ENCODE peak calls at places on chromosomes 1 and 21, in four cellular contexts. B is PC-9, D is fibroblast of lung, M is transverse colon. A is an unnamed sample. For H3K4me1 and H3K9me3, the result is how much of the 10 kb centered on the place peaks cover.

GRCh38 chr1:44016081-44016874 is 15.0 kb downstream of the SLC6A9 start:
- DNase-seq in B (no peak), D (no peak), M (no peak), A (no peak)

GRCh38 chr21:46092026-46092764 is 5.7 kb upstream of the COL6A2 start:
- DNase-seq in B (no peak), D (peak), M (peak), A (peak)

GRCh38 chr1:210489491-210489890 is 160.8 kb downstream of the HHAT start:
- DNase-seq in B (no peak), D (no peak), M (no peak), A (no peak)

GRCh38 chr1:243705585-243705984 is 144.5 kb downstream of the AKT3 start:
- DNase-seq in B (no peak), D (no peak), M (no peak), A (no peak)

GRCh38 chr1:109389638-109390341 is 7.9 kb downstream of the SORT1 start:
- DNase-seq in B (no peak), D (no peak), M (no peak), A (no peak)

GRCh38 chr1:214475331-214475730 is 76.1 kb downstream of the PTPN14 start:
- DNase-seq in B (no peak), D (no peak), M (no peak), A (no peak)

GRCh38 chr1:43276673-43277072 is 6.9 kb downstream of the TMEM125 start:
- DNase-seq in B (no peak), D (no peak), M (no peak), A (no peak)

GRCh38 chr1:18578271-18578670 is 52.4 kb upstream of the PAX7 start:
- DNase-seq in B (no peak), D (no peak), M (no peak), A (peak)

GRCh38 chr1:232922475-232922874 is 27.9 kb upstream of the NTPCR start:
- DNase-seq in B (no peak), D (peak), M (no peak), A (no peak)

GRCh38 chr1:1782399-1783221 is 4.3 kb upstream of the NADK start:
- DNase-seq in B (peak), D (peak), M (peak), A (peak)

GRCh38 chr21:42833859-42834729 is 45.2 kb downstream of the WDR4 start:
- DNase-seq in B (no peak), D (no peak), M (no peak), A (no peak)

GRCh38 chr1:228083871-228084278 is 1.4 kb downstream of the ARF1 start:
- DNase-seq in B (no peak), D (peak), M (no peak), A (peak)

GRCh38 chr1:178192686-178193085 is 98.8 kb downstream of the RASAL2 start:
- DNase-seq in B (peak), D (peak), M (peak), A (peak)

GRCh38 chr1:170536924-170537551 is 5.1 kb downstream of the GORAB start:
- DNase-seq in B (no peak), D (no peak), M (no peak), A (no peak)

GRCh38 chr1:41381691-41382530 is 20.7 kb downstream of the FOXO6 start:
- DNase-seq in B (no peak), D (peak), M (peak), A (peak)

GRCh38 chr1:62438163-62438562 is 1.3 kb downstream of the USP1 start:
- DNase-seq in B (no peak), D (peak), M (no peak), A (no peak)

GRCh38 chr1:44305962-44306422 is 49.1 kb downstream of the ERI3 start:
- DNase-seq in B (no peak), D (no peak), M (no peak), A (no peak)

GRCh38 chr1:147598631-147599361 is 57.5 kb downstream of the BCL9 start:
- DNase-seq in B (no peak), D (no peak), M (peak), A (peak)

GRCh38 chr1:161730050-161730564 is 8.8 kb downstream of the FCRLB start:
- DNase-seq in B (peak), D (no peak), M (no peak), A (no peak)

GRCh38 chr1:8423702-8424538 is 106.0 kb downstream of the SLC45A1 start:
- DNase-seq in B (no peak), D (peak), M (peak), A (peak)

GRCh38 chr1:169941982-169942830 is 48.5 kb upstream of the SCYL3 start:
- DNase-seq in B (peak), D (peak), M (no peak), A (no peak)

GRCh38 chr1:85801520-85801919 is 93.3 kb upstream of the ZNHIT6 start:
- DNase-seq in B (no peak), D (peak), M (no peak), A (no peak)

GRCh38 chr1:8378202-8378601 is 60.3 kb downstream of the SLC45A1 start:
- DNase-seq in B (no peak), D (peak), M (no peak), A (no peak)

GRCh38 chr1:228152918-228153258 is 3.2 kb downstream of the GJC2 start:
- DNase-seq in B (no peak), D (no peak), M (no peak), A (peak)

DNA sequence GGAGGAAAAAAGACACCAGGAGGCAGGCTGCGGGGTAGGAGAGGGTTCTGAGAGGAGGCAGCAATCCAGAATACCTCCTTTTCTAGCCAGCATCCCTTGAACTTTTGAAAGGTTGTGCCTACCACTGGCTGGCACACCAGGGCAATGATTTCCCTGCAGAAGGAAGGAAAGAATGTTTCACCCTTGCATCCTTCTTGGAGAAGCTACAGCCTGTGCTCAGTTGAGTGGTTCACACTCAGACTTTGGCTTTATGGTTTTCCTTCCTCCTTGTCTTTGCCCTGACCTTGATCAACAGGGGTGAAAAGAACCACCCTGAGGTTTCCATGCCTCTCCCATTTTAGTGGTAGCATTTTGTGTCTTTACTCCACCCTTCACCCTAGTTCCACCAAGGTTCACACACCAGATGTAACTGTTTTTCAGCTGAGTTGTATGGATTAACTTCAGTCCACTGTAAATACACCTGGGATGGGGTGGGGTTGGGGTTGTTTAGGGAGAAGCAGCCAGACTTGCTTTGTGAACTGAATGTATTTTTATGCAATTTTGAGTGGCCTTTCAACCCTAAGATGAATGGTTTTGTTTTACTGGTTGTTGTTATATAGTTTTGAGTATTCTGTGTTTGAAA is 122.3 kb downstream of the SYT2 start:
- DNase-seq in B (peak), D (no peak), M (no peak), A (no peak)
- H3K4me1 ChIP-seq in B (half or more), D (under half), M (under half), A (under half)

DNA sequence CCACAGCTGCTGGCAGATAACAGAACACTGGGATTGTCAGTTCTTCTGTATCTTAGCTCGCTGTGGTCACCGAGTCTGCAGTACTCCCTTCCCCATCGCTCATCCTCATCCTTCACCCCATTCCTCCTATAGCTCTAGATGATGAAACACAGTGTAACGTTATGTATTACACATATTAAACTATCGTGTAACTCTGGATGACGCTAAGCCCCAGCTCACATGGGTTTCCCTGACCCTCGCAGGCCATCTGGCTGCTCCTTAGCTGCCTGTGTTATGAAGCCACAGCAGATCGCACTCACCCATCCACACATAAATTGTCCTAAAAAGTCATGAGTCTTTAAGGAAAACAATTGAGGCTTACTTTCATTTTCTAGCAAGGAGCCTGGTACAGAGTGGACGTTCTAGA is 24.5 kb upstream of the PCP4 start:
- DNase-seq in B (no peak), D (no peak), M (no peak), A (no peak)
- H3K9me3 ChIP-seq in B (under half), D (under half), M (under half), A (under half)

GRCh38 chr1:27006683-27007082 is 6.0 kb downstream of the TENT5B start:
- DNase-seq in B (no peak), D (no peak), M (no peak), A (no peak)

GRCh38 chr1:27003745-27004470 is 8.7 kb downstream of the TENT5B start:
- DNase-seq in B (no peak), D (no peak), M (no peak), A (no peak)

GRCh38 chr1:27004471-27005165 is 8.0 kb downstream of the TENT5B start:
- DNase-seq in B (no peak), D (peak), M (no peak), A (no peak)

GRCh38 chr1:27005166-27005530 is 7.5 kb downstream of the TENT5B start:
- DNase-seq in B (no peak), D (no peak), M (no peak), A (no peak)

GRCh38 chr1:27005648-27006496 is 6.8 kb downstream of the TENT5B start:
- DNase-seq in B (peak), D (peak), M (no peak), A (no peak)
- H3K4me1 ChIP-seq in B (under half), D (under half), M (under half), A (under half)

GRCh38 chr1:2933431-2934172 is 87.7 kb upstream of the ACTRT2 start:
- DNase-seq in B (no peak), D (no peak), M (no peak), A (peak)
- H3K9me3 ChIP-seq in B (under half), D (under half), M (under half), A (under half)

GRCh38 chr1:117213046-117213445 is 2.3 kb upstream of the VTCN1 start:
- DNase-seq in B (no peak), D (no peak), M (no peak), A (no peak)
- H3K4me1 ChIP-seq in B (under half), D (under half), M (under half), A (under half)

DNA sequence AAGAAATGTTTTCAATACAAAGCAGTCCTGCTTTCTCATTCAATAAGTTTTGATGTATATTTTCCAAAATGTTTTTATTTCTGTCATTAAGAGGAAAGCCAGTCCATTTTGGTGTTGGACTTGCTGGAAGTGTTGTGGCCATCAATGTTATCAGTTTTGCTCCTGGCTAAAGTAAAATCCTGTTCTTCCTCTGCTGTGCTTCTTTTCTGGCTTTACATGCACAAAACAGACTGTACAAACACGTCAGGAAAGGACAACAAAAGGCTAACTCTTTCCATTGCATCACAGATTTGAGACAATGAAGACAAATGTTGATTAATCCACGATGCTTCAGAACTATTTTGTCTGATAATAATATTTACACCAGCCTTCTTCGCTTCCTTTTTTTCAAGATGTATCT is 735.4 kb downstream of the LTN1 start:
- DNase-seq in B (no peak), D (no peak), M (no peak), A (no peak)
- H3K9me3 ChIP-seq in B (under half), D (under half), M (under half), A (under half)

GRCh38 chr1:78101051-78101450 is 55.3 kb downstream of the GIPC2 start:
- DNase-seq in B (no peak), D (no peak), M (no peak), A (no peak)
- H3K4me1 ChIP-seq in B (under half), D (under half), M (under half), A (under half)

DNA sequence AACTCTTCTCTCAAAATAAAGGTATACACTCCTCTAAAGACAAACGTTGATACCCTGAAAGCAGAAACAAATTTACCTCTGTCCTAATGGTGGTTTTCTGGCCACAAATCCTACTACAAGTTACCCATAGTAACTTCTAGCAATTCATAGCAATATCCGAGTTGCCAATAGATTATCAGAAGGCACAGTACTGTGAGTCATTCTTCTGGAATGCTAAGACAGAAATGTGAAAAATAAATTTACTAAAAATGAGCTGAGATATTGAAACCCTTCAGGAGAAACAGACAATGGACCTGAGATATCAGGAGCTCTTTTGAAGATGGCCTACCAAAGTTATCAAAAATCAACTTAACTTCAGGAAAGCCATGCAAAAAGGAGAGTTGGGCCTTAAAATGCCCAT is 715.0 kb upstream of the ADAMTS5 start:
- DNase-seq in B (no peak), D (peak), M (no peak), A (no peak)
- H3K9me3 ChIP-seq in B (under half), D (under half), M (under half), A (under half)

A was measured in aorta.